ENCODE peak calls at places on chromosomes 11 and 22, in eight cellular contexts. C is PC-3, E is SK-N-SH, L is HCT116, W is adipocyte, J is kidney, B is fibroblast of lung, G is mesendoderm. H is an unnamed sample.

GRCh38 chr22:48431536-48432315 is 1395.9 kb downstream of the BRD1 start:
- DNase-seq in J (peak), B (no peak), C (no peak), L (no peak), E (no peak), G (peak), W (no peak), H (no peak)

GRCh38 chr11:93370260-93370659 is 39.7 kb downstream of the DEUP1 start:
- DNase-seq in W (peak), C (peak), L (no peak), B (peak), E (no peak), G (no peak), J (no peak), H (no peak)

GRCh38 chr11:106473089-106473722 is 395.7 kb downstream of the AASDHPPT start:
- DNase-seq in G (no peak), J (no peak), C (peak), E (no peak), B (peak), L (no peak), W (peak), H (no peak)

GRCh38 chr22:30485362-30485988 is 13.7 kb upstream of the SEC14L3 start:
- DNase-seq in B (peak), G (peak), L (peak), C (peak), J (no peak), W (peak), E (peak), H (peak)

GRCh38 chr22:39299829-39300178 is 19.6 kb downstream of the RPL3 start:
- DNase-seq in E (no peak), G (peak), B (peak), J (no peak), C (no peak), W (no peak), L (no peak), H (no peak)

GRCh38 chr22:43100223-43100622 is 10.3 kb upstream of the BIK start:
- DNase-seq in C (no peak), B (no peak), L (no peak), E (no peak), G (no peak), W (no peak), J (no peak), H (no peak)

GRCh38 chr11:131913267-131913666 is 542.9 kb downstream of the NTM start:
- DNase-seq in E (no peak), L (no peak), B (no peak), G (no peak), J (no peak), C (no peak), W (no peak), H (no peak)

GRCh38 chr11:84501750-84502149 is 1125.4 kb downstream of the DLG2 start:
- DNase-seq in L (no peak), W (no peak), B (no peak), J (no peak), C (no peak), G (no peak), E (no peak), H (no peak)

GRCh38 chr22:32341122-32341740 is 16.4 kb upstream of the RFPL3 start:
- DNase-seq in W (no peak), C (no peak), G (no peak), E (no peak), L (no peak), J (no peak), B (no peak), H (no peak)

GRCh38 chr11:22076215-22076930 is 116.5 kb upstream of the ANO5 start:
- DNase-seq in E (no peak), W (no peak), J (no peak), L (no peak), G (no peak), C (no peak), B (no peak), H (no peak)

GRCh38 chr11:57499983-57500461 is 15.5 kb downstream of the SLC43A1 start:
- DNase-seq in W (no peak), C (no peak), L (no peak), E (no peak), J (no peak), B (no peak), G (no peak), H (no peak)
- H3K9ac ChIP-seq in W (peak), C (no peak), L (peak), E (no peak), J (peak), B (no peak), G (peak), H (peak)

GRCh38 chr22:41237707-41238569 is 2.8 kb downstream of the CHADL start:
- DNase-seq in G (peak), L (no peak), B (peak), W (peak), J (peak), C (peak), E (peak), H (peak)
- H3K9ac ChIP-seq in G (peak), L (no peak), B (no peak), W (peak), J (peak), C (no peak), E (no peak), H (peak)

DNA sequence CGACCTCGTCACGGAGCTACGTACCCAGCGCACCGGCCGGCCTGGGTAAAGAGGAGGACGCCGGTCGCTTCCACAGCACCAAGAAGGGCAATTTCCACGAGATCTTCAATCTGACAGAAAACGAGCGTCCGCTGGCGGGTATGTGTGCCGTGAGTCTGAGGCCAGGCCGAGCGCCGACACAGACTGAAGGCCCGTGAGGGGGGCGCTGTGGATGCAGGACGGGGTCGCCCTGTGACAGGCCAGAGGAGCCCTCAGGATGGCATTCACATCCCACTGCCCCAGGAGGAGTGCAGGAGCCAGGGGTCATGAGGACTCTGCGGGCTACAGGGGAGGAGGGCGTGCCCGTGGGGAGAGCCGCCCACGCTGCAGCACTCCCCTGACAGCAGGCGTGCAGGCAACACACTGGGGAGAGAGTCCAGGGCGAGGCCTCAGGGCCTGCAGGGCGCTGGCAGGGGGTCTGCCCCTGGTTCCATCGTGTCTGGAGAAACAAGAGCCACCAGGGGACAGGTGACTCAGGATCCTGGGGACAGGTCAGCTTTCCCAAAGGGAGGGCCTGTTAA is 53.6 kb downstream of the GRAMD4 start:
- DNase-seq in C (no peak), L (no peak), B (no peak), G (no peak), W (no peak), E (no peak), J (no peak), H (no peak)
- H3K9ac ChIP-seq in C (no peak), L (no peak), B (no peak), G (no peak), W (no peak), E (no peak), J (no peak), H (no peak)

DNA sequence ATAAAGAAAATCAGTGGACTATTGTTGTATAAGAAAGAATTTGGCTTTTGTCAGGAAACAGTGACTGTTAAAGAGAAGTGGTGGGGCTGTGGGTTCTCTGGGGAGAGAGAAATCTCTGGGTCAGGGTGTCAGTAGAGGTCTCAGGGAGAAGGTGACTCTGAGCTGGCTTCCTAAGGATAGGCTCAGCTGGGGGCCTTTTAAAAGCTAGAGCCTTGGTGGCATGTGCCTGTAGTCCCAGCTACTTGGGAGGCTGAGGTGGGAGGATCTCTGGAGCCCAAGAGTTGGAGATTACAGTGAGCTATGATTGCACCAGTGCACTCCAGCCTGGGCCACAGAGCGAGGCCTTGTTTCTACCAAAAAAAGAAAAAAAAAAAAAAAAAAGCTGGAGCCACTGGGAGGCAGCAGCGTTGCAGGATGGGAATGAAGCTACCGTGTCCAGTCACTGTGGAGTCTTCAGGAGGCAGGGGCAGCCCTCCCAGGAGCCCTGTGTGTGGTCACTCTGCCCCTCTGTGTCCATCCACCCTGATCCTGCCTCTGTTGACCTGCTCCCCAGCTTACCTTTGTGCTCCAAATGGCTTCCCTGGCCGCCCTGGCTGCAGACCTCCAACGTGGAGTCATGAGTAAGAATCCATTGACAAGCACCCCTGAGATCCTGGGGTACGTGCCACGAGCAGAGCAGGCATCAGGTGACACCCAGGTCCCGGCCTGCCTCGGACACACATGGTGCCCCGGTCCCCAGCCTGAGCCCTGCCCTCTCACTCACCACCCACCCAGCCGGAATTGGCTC is 5.4 kb upstream of the MIF start:
- DNase-seq in E (peak), C (peak), G (peak), W (peak), B (peak), L (no peak), J (no peak), H (no peak)
- H3K9ac ChIP-seq in E (peak), C (peak), G (no peak), W (peak), B (peak), L (peak), J (no peak), H (no peak)